ENCODE peak calls at places on chromosome 7, in ten cellular contexts. T is cardiac muscle cell; G is thyroid gland; C is tibial artery; J is ELF-1; Y is non-pigmented ciliary epithelial cell; M is transverse colon; O is smooth muscle cell of the brain vasculature; A is activated CD4-positive, alpha-beta T cell treated with anti-CD3 and anti-CD28 coated beads, Interleukin-2, amount 50 U/mL, for 24 hours; E is Caki2. Q is an unnamed sample.

GRCh38 chr7:66826649-66827048 is 86.1 kb downstream of the RABGEF1 start:
- DNase-seq in T (no peak), M (no peak), O (no peak), C (no peak), Y (no peak), A (no peak), G (no peak), J (no peak), E (no peak), Q (no peak)

GRCh38 chr7:131010714-131011436 is 276.9 kb upstream of the KLF14 start:
- DNase-seq in A (no peak), Y (no peak), T (peak), C (no peak), J (no peak), O (no peak), E (no peak), M (no peak), G (no peak), Q (peak)

GRCh38 chr7:28505014-28505413 is 92.7 kb downstream of the CREB5 start:
- DNase-seq in O (no peak), Y (no peak), G (no peak), A (no peak), E (no peak), J (no peak), C (no peak), M (no peak), T (no peak), Q (no peak)

GRCh38 chr7:27962250-27962649 is 218.3 kb downstream of the JAZF1 start:
- DNase-seq in Y (no peak), J (no peak), A (no peak), O (no peak), G (no peak), C (no peak), M (no peak), T (no peak), E (no peak), Q (peak)

GRCh38 chr7:47622946-47623640 is 41.2 kb upstream of the TNS3 start:
- DNase-seq in E (no peak), A (no peak), G (no peak), T (peak), M (no peak), O (peak), J (peak), Y (peak), C (no peak), Q (peak)

GRCh38 chr7:28408974-28409715 is 3.2 kb upstream of the CREB5 start:
- DNase-seq in C (peak), E (peak), A (peak), T (peak), G (peak), M (peak), Y (peak), J (peak), O (peak), Q (peak)

GRCh38 chr7:99375070-99375807 is 709 bp downstream of the ARPC1B start:
- DNase-seq in E (peak), A (no peak), O (no peak), M (peak), G (peak), J (peak), C (peak), Y (no peak), T (peak), Q (peak)

GRCh38 chr7:94423865-94424264 is 29.2 kb downstream of the COL1A2 start:
- DNase-seq in A (no peak), Y (no peak), C (no peak), E (no peak), M (no peak), O (no peak), T (peak), G (no peak), J (no peak), Q (peak)

GRCh38 chr7:116592445-116592844 is 67.6 kb downstream of the CAV1 start:
- DNase-seq in A (no peak), O (no peak), E (peak), C (no peak), Y (no peak), M (peak), G (peak), T (no peak), J (no peak), Q (no peak)

GRCh38 chr7:51067757-51068156 is 248.9 kb downstream of the COBL start:
- DNase-seq in Y (peak), J (peak), C (no peak), A (peak), O (peak), T (peak), M (peak), E (peak), G (peak), Q (peak)

GRCh38 chr7:153022796-153023592 is 263.4 kb downstream of the ACTR3B start:
- DNase-seq in O (no peak), E (no peak), G (no peak), J (peak), M (no peak), Y (no peak), T (no peak), C (no peak), A (no peak), Q (no peak)

GRCh38 chr7:80018941-80019808 is 115.5 kb upstream of the GNAI1 start:
- DNase-seq in E (peak), J (peak), Y (no peak), C (no peak), T (peak), O (peak), M (peak), A (peak), G (peak), Q (peak)

GRCh38 chr7:77685219-77685618 is 11.0 kb upstream of the RSBN1L start:
- DNase-seq in J (no peak), Y (no peak), T (peak), G (peak), A (no peak), E (no peak), M (peak), C (no peak), O (no peak), Q (peak)

GRCh38 chr7:44964831-44965440 is 13.9 kb downstream of the MYO1G start:
- DNase-seq in M (no peak), C (peak), Y (no peak), E (no peak), O (no peak), G (no peak), J (no peak), A (no peak), T (no peak), Q (no peak)

GRCh38 chr7:81232084-81232799 is 313.4 kb upstream of the SEMA3C start:
- DNase-seq in E (no peak), G (peak), C (no peak), Y (no peak), M (peak), O (no peak), T (no peak), J (no peak), A (no peak), Q (no peak)

GRCh38 chr7:130971297-130971696 is 237.3 kb upstream of the KLF14 start:
- DNase-seq in O (no peak), E (no peak), A (peak), G (no peak), Y (no peak), T (no peak), C (no peak), M (no peak), J (no peak), Q (no peak)

GRCh38 chr7:47375121-47375551 is 206.8 kb downstream of the TNS3 start:
- DNase-seq in M (peak), Y (no peak), J (no peak), O (no peak), G (no peak), T (peak), C (peak), A (no peak), E (peak), Q (no peak)

GRCh38 chr7:13111230-13111629 is 423.8 kb downstream of the ARL4A start:
- DNase-seq in C (no peak), T (no peak), J (no peak), G (no peak), O (no peak), Y (peak), E (no peak), A (no peak), M (no peak), Q (no peak)

GRCh38 chr7:6558837-6559236 is 7.6 kb upstream of the GRID2IP start:
- DNase-seq in C (no peak), A (no peak), Y (no peak), M (peak), T (peak), G (no peak), E (no peak), J (peak), O (no peak), Q (peak)

GRCh38 chr7:151115121-151115835 is 29.0 kb downstream of the AGAP3 start:
- DNase-seq in E (no peak), M (no peak), T (peak), J (peak), G (peak), Y (no peak), O (no peak), C (no peak), A (no peak), Q (peak)

GRCh38 chr7:141864765-141865447 is 23.6 kb upstream of the PRSS37 start:
- DNase-seq in E (peak), A (no peak), O (no peak), J (no peak), Y (no peak), C (no peak), G (no peak), T (no peak), M (no peak), Q (peak)

GRCh38 chr7:139768249-139768824 is 9.5 kb downstream of the HIPK2 start:
- DNase-seq in E (no peak), C (no peak), T (no peak), Y (no peak), A (no peak), O (no peak), G (no peak), M (no peak), J (no peak), Q (no peak)

GRCh38 chr7:97580205-97580604 is 151.7 kb upstream of the TAC1 start:
- DNase-seq in M (no peak), C (no peak), J (peak), T (no peak), A (no peak), Y (no peak), G (no peak), O (no peak), E (no peak), Q (no peak)

GRCh38 chr7:112422842-112423496 is 27.3 kb upstream of the IFRD1 start:
- DNase-seq in G (peak), Y (peak), J (peak), C (peak), A (no peak), O (peak), T (peak), M (peak), E (peak), Q (peak)

GRCh38 chr7:155947051-155947450 is 134.8 kb upstream of the SHH start:
- DNase-seq in O (no peak), C (no peak), A (no peak), T (no peak), E (peak), J (no peak), G (no peak), Y (peak), M (no peak), Q (peak)

GRCh38 chr7:7791523-7791922 is 73.1 kb upstream of the RPA3 start:
- DNase-seq in T (no peak), O (no peak), M (no peak), E (no peak), G (no peak), J (no peak), C (no peak), Y (no peak), A (no peak), Q (no peak)